ENCODE peak calls at places on chromosomes 12 and 14, in six cellular contexts. S is MM.1S, E is HCT116, M is SK-N-SH, X is PC-3, N is GM23248. Z is an unnamed sample.

GRCh38 chr12:52884526-52885293 is 20.2 kb downstream of the KRT8 start:
- DNase-seq in X (peak; percentile 80), E (no peak), M (peak; percentile 86), S (peak; percentile 45), N (peak; percentile 67), Z (peak; percentile 83)

GRCh38 chr12:87200289-87200979 is 828.8 kb downstream of the C12orf50 start:
- DNase-seq in M (no peak), X (no peak), E (no peak), S (no peak), N (no peak), Z (no peak)

GRCh38 chr12:92129609-92130008 is 16.0 kb downstream of the BTG1 start:
- DNase-seq in N (no peak), M (no peak), E (no peak), X (no peak), S (no peak), Z (no peak)

GRCh38 chr12:23376238-23376637 is 573.2 kb downstream of the SOX5 start:
- DNase-seq in X (no peak), N (no peak), S (peak; percentile 56), E (no peak), M (no peak), Z (peak; percentile 11)

GRCh38 chr12:75863475-75863874 is 168.1 kb downstream of the PHLDA1 start:
- DNase-seq in E (no peak), M (no peak), S (no peak), N (peak; percentile 27), X (no peak), Z (no peak)

GRCh38 chr14:50452979-50453705 is 56.5 kb upstream of the CDKL1 start:
- DNase-seq in E (no peak), S (no peak), M (no peak), X (peak; percentile 80), N (peak; percentile 96), Z (no peak)

GRCh38 chr12:79186506-79186905 is 321.9 kb downstream of the SYT1 start:
- DNase-seq in N (no peak), S (no peak), M (no peak), E (no peak), X (no peak), Z (no peak)

GRCh38 chr12:86683568-86683991 is 427.4 kb upstream of the MGAT4C start:
- DNase-seq in E (no peak), X (no peak), S (no peak), N (peak; percentile 25), M (no peak), Z (no peak)

GRCh38 chr14:35333797-35334743 is 41.9 kb downstream of the PSMA6 start:
- DNase-seq in M (peak; percentile 16), X (no peak), E (no peak), S (no peak), N (no peak), Z (no peak)

GRCh38 chr12:120116443-120116791 is at the start of gene RAB35:
- DNase-seq in N (no peak), E (no peak), M (no peak), S (no peak), X (no peak), Z (no peak)

GRCh38 chr12:120117961-120118709 is 1.6 kb upstream of the RAB35 start:
- DNase-seq in M (no peak), N (peak; percentile 84), E (no peak), X (peak; percentile 71), S (no peak), Z (peak; percentile 51)

GRCh38 chr12:120115066-120115465 is 1.5 kb downstream of the RAB35 start:
- DNase-seq in E (no peak), X (no peak), S (no peak), N (no peak), M (no peak), Z (no peak)

GRCh38 chr12:120116792-120117651 is 469 bp upstream of the RAB35 start:
- DNase-seq in N (peak; percentile 96), S (peak; percentile 79), X (peak; percentile 97), M (peak; percentile 100), E (peak; percentile 67), Z (peak; percentile 98)

GRCh38 chr12:120115692-120116442 is 686 bp downstream of the RAB35 start:
- DNase-seq in N (peak; percentile 81), X (peak; percentile 36), E (peak; percentile 41), S (no peak), M (no peak), Z (no peak)
- TF ChIP-seq EZH2phosphoT487 in N (no peak), X (no peak), E (no peak), S (no peak), M (no peak), Z (no peak)

GRCh38 chr12:7004287-7004803 is 13.9 kb downstream of the LPCAT3 start:
- DNase-seq in E (no peak), M (no peak), N (no peak), X (no peak), S (no peak), Z (no peak)
- H3K4me2 ChIP-seq in E (no peak overlapping the region), M (no peak overlapping the region), N (no peak overlapping the region), X (no peak overlapping the region), S (no peak overlapping the region), Z (no peak overlapping the region)

GRCh38 chr14:56342419-56342901 is 224.2 kb downstream of the PELI2 start:
- DNase-seq in N (peak; percentile 70), E (no peak), S (no peak), X (no peak), M (no peak), Z (no peak)

GRCh38 chr14:56339855-56340701 is 221.9 kb downstream of the PELI2 start:
- DNase-seq in X (peak; percentile 89), E (peak; percentile 53), M (peak; percentile 39), S (peak; percentile 39), N (peak; percentile 98), Z (peak; percentile 79)

GRCh38 chr14:56338674-56339073 is 220.5 kb downstream of the PELI2 start:
- DNase-seq in S (no peak), N (no peak), M (no peak), X (no peak), E (no peak), Z (no peak)

GRCh38 chr14:56341766-56342418 is 223.7 kb downstream of the PELI2 start:
- DNase-seq in S (no peak), N (peak; percentile 44), M (no peak), E (no peak), X (no peak), Z (no peak)

DNA sequence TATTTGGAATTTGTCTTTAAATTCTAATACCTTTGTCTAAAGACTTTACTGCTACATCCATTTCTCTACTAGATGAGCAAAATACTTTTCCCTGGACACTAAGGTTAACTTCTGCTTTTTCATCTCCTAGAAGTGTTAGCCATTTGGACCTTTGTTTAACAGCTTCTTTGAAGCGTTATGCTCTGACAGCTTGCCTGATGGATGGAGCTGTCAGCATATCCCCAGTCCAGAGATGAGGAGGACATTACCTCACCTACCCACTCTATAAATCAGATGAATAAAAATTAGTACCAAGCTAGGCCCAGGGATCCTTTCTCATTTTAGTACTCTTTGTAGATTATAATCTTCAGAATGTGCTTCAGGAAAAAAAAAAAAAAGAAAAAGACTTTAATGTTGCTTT is 222.7 kb downstream of the PELI2 start:
- DNase-seq in S (no peak), M (no peak), E (no peak), N (no peak), X (no peak), Z (no peak)
- H3K9ac ChIP-seq in S (no peak overlapping the region), M (no peak overlapping the region), E (no peak overlapping the region), N (no peak overlapping the region), X (no peak overlapping the region), Z (no peak overlapping the region)

GRCh38 chr12:26106347-26106746 is 18.5 kb downstream of the BHLHE41 start:
- DNase-seq in X (no peak), N (no peak), M (no peak), S (no peak), E (no peak), Z (no peak)
- TF ChIP-seq EZH2phosphoT487 in X (no peak), N (no peak), M (no peak), S (no peak), E (no peak), Z (no peak)

GRCh38 chr14:87018294-87018693 is 974.7 kb downstream of the GALC start:
- DNase-seq in E (no peak), M (no peak), X (no peak), N (no peak), S (no peak), Z (no peak)

GRCh38 chr14:87017335-87017734 is 975.6 kb downstream of the GALC start:
- DNase-seq in E (no peak), X (no peak), N (no peak), M (no peak), S (no peak), Z (peak; percentile 73)

GRCh38 chr14:87014854-87015253 is 978.1 kb downstream of the GALC start:
- DNase-seq in M (peak; percentile 0), X (no peak), S (no peak), N (no peak), E (no peak), Z (no peak)

DNA sequence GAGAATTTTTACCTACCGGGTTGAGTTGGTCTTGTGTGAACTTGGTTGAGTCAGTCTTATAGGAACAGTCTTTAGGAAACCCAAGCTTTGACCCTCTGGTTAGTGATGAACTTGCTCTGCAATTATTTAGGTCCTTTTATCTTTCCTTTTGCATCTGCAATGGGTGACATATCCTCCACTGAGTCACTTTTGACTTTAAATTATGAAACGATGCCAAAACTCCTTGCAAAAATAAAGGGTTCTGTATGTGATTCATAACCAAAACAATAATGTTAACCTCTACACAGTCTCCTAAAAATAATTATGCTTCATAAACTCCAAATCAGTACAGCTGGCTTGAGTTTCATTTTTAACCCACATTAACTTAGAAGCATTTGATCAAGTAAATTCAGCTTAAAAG is 979.4 kb downstream of the GALC start:
- DNase-seq in M (no peak), X (peak; percentile 31), N (peak; percentile 52), E (no peak), S (no peak), Z (no peak)
- H3K4me2 ChIP-seq in M (no peak overlapping the region), X (no peak overlapping the region), N (no peak overlapping the region), E (no peak overlapping the region), S (no peak overlapping the region), Z (no peak overlapping the region)